ENCODE peak calls at places on chromosomes 4 and X, in six cellular contexts. S is AG04449, B is astrocyte of the spinal cord, R is stomach, V is A549, U is lower leg skin. C is an unnamed sample.

GRCh38 chr4:183182873-183183725 is 84.0 kb downstream of the WWC2 start:
- DNase-seq in V (no peak), U (no peak), S (no peak), B (peak), R (no peak), C (peak)

GRCh38 chr4:184282251-184282713 is 64.6 kb upstream of the ENPP6 start:
- DNase-seq in U (no peak), S (no peak), R (peak), B (no peak), V (no peak), C (no peak)

GRCh38 chr4:9987749-9988346 is 33.4 kb downstream of the SLC2A9 start:
- DNase-seq in V (no peak), R (no peak), B (no peak), U (no peak), S (no peak), C (no peak)

GRCh38 chrX:154531626-154532025 is 15.0 kb downstream of the G6PD start:
- DNase-seq in S (no peak), U (no peak), V (no peak), B (peak), R (no peak), C (no peak)

GRCh38 chrX:3520458-3520857 is 174.0 kb upstream of the MXRA5 start:
- DNase-seq in U (no peak), S (no peak), B (no peak), V (no peak), R (no peak), C (peak)

GRCh38 chrX:21412883-21413282 is 38.7 kb downstream of the CNKSR2 start:
- DNase-seq in R (no peak), S (no peak), U (no peak), V (no peak), B (peak), C (peak)

GRCh38 chr4:77930154-77930553 is 67.5 kb downstream of the MRPL1 start:
- DNase-seq in U (no peak), B (no peak), R (no peak), V (no peak), S (no peak), C (no peak)

GRCh38 chr4:139279723-139280620 is at the start of gene MGARP:
- DNase-seq in S (no peak), B (no peak), U (no peak), V (peak), R (no peak), C (no peak)

GRCh38 chr4:180665994-180666818 is 1577.0 kb upstream of the TENM3 start:
- DNase-seq in B (peak), U (no peak), S (no peak), R (no peak), V (peak), C (peak)

GRCh38 chr4:62232755-62233280 is 1032.7 kb downstream of the ADGRL3 start:
- DNase-seq in R (no peak), V (no peak), U (no peak), S (no peak), B (no peak), C (no peak)

GRCh38 chrX:121407627-121408026 is 360.2 kb downstream of the GLUD2 start:
- DNase-seq in B (no peak), R (no peak), S (no peak), V (no peak), U (no peak), C (no peak)

GRCh38 chr4:1122501-1122900 is 9.1 kb upstream of the RNF212 start:
- DNase-seq in R (no peak), V (no peak), U (peak), B (no peak), S (no peak), C (no peak)

GRCh38 chr4:68209003-68209402 is 36.5 kb downstream of the TMPRSS11B start:
- DNase-seq in U (no peak), R (no peak), S (no peak), B (no peak), V (no peak), C (no peak)

GRCh38 chr4:81378398-81378797 is 93.3 kb downstream of the RASGEF1B start:
- DNase-seq in S (no peak), R (no peak), U (no peak), B (no peak), V (no peak), C (peak)

GRCh38 chr4:7112656-7113055 is 44.8 kb upstream of the GRPEL1 start:
- DNase-seq in U (no peak), B (no peak), R (no peak), S (no peak), V (no peak), C (no peak)

DNA sequence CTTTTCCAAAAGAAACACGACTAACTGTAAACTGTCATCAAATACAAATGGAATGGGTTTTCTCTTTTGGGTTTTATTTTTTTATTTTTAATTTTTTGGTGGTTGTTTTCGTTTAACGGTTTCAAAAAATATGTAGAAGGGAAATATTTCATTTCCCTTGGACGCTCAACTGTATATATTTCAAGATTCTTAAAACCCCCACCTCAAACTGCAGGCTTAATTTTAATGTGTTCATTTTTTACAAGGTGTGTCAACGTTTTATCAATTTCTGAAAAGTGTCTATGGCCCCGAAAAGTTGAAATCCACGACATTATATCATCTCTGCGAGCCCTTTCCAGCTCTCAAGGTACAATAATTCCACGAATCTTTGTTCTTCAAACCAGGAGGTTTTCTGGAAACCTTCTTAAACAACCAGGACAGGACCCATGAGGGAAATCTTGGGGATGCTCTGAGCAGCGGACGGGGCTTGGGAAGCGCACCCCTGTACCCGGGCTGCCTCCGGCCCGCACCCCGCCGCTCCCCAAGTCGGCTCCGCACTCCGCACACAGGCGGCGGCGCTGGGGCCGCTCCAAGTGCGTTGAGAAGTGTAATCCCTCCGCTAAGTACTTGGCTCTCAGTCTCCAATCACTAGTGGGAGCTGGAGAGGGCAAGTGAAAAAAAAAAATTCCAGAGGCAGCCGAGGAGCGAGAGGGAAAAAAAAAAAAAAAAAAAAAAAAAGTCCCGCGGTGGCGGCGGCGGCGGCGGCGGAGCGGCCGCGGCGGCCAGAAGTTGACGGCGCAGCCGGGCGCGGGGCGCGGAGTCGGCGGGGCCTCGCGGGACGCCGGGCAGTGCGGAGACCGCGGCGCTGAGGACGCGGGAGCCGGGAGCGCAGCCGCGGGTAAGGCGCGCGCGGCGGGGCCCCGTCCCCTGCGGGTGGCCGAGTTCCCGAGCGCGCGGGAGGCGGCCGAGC is at the start of gene BMPR1B:
- DNase-seq in S (no peak), V (no peak), R (no peak), U (no peak), B (peak), C (peak)
- H3K4me3 ChIP-seq in S (peak), V (peak), R (peak), U (peak), B (peak), C (peak)

GRCh38 chrX:29044802-29045201 is 457.6 kb downstream of the IL1RAPL1 start:
- DNase-seq in B (peak), U (no peak), V (no peak), R (no peak), S (no peak), C (no peak)
- TF ChIP-seq CTCF in B (peak), U (no peak), V (no peak), R (no peak), S (no peak), C (no peak)

GRCh38 chrX:128754130-128754529 is 701.9 kb upstream of the ACTRT1 start:
- DNase-seq in U (no peak), V (no peak), R (no peak), B (no peak), S (no peak), C (no peak)
- H3K4me3 ChIP-seq in U (no peak), V (no peak), R (no peak), B (no peak), S (no peak), C (no peak)

GRCh38 chr4:154349829-154350228 is 141.8 kb downstream of the DCHS2 start:
- DNase-seq in V (peak), U (no peak), S (no peak), R (no peak), B (no peak), C (peak)

GRCh38 chr4:154345359-154345758 is 146.2 kb downstream of the DCHS2 start:
- DNase-seq in U (no peak), V (no peak), R (no peak), S (no peak), B (no peak), C (no peak)

GRCh38 chr4:154341448-154341847 is 150.2 kb downstream of the DCHS2 start:
- DNase-seq in U (no peak), R (no peak), S (no peak), V (no peak), B (no peak), C (no peak)

GRCh38 chr4:154348657-154349056 is 142.9 kb downstream of the DCHS2 start:
- DNase-seq in R (no peak), S (no peak), V (no peak), U (no peak), B (no peak), C (no peak)

DNA sequence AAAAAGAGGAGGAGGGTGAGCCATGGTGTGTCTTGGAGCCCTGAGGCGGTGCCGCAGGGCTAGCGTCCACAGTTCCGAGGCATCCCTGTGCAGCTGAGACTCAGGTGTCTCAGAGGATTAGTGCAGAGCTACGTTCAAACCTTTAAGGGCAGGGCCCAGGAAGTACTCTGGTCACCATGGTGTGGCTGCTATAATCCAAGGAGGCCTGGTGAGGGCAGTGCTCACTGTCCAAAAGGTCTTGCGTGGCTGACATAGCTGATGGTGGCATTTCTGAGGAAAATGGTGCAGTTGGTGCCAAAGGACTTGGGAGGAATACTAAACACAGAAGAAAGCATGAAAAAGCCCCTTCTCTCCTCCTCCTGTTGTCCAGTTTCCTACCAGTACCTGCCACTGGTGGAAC is 146.9 kb downstream of the DCHS2 start:
- DNase-seq in U (no peak), S (no peak), V (no peak), R (no peak), B (no peak), C (no peak)
- TF ChIP-seq CTCF in U (no peak), S (no peak), V (no peak), R (no peak), B (no peak), C (no peak)

GRCh38 chr4:57425610-57426009 is 315.4 kb upstream of the IGFBP7 start:
- DNase-seq in R (no peak), B (peak), S (no peak), V (no peak), U (no peak), C (peak)
- H3K4me3 ChIP-seq in R (no peak), B (no peak), S (no peak), V (no peak), U (no peak), C (no peak)